ENCODE peak calls at places on chromosomes 12 and 14, in four cellular contexts. One of them, this sample, is unnamed.
A peak's percentile ranks its signal among the peaks of the same experiment; 100 is the strongest.

GRCh38 chr14:58272589-58273372 is 25.6 kb upstream of the ARID4A start:
- DNase-seq in HepG2: peak; percentile 98
- DNase-seq in K562: peak; percentile 20
- DNase-seq in GM12878: no peak
- DNase-seq in this sample: peak; percentile 24

GRCh38 chr12:51270847-51271518 is 768 bp upstream of the SMAGP start:
- DNase-seq in HepG2: peak; percentile 56
- DNase-seq in K562: no peak
- DNase-seq in GM12878: no peak
- DNase-seq in this sample: no peak

GRCh38 chr14:100415226-100415625 is 92.1 kb downstream of the SLC25A47 start:
- DNase-seq in HepG2: no peak
- DNase-seq in K562: no peak
- DNase-seq in GM12878: no peak
- DNase-seq in this sample: no peak

GRCh38 chr12:120783197-120783596 is 57.6 kb downstream of the ACADS start:
- DNase-seq in HepG2: peak; percentile 29
- DNase-seq in K562: no peak
- DNase-seq in GM12878: no peak
- DNase-seq in this sample: no peak

GRCh38 chr12:47551426-47551851 is 154.4 kb downstream of the RPAP3 start:
- DNase-seq in HepG2: no peak
- DNase-seq in K562: no peak
- DNase-seq in GM12878: no peak
- DNase-seq in this sample: no peak

GRCh38 chr12:62900686-62901272 is 34.2 kb downstream of the PPM1H start:
- DNase-seq in HepG2: peak; percentile 91
- DNase-seq in K562: peak; percentile 48
- DNase-seq in GM12878: no peak
- DNase-seq in this sample: no peak

GRCh38 chr12:44286336-44286735 is 450.5 kb downstream of the TMEM117 start:
- DNase-seq in HepG2: no peak
- DNase-seq in K562: no peak
- DNase-seq in GM12878: no peak
- DNase-seq in this sample: no peak

GRCh38 chr12:109582636-109583035 is 9.0 kb downstream of the MVK start:
- DNase-seq in HepG2: peak; percentile 39
- DNase-seq in K562: peak; percentile 13
- DNase-seq in GM12878: no peak
- DNase-seq in this sample: peak; percentile 49

GRCh38 chr14:80948291-80948690 is 6.8 kb upstream of the CEP128 start:
- DNase-seq in HepG2: no peak
- DNase-seq in K562: no peak
- DNase-seq in GM12878: no peak
- DNase-seq in this sample: no peak

GRCh38 chr12:27434673-27435565 is 11.6 kb upstream of the SMCO2 start:
- DNase-seq in HepG2: no peak
- DNase-seq in K562: peak; percentile 3
- DNase-seq in GM12878: no peak
- DNase-seq in this sample: peak; percentile 12

GRCh38 chr12:31370645-31371620 is 45.0 kb upstream of the SINHCAF start:
- DNase-seq in HepG2: peak; percentile 77
- DNase-seq in K562: peak; percentile 45
- DNase-seq in GM12878: no peak
- DNase-seq in this sample: peak; percentile 97

GRCh38 chr12:50394469-50395029 is 1.9 kb downstream of the FAM186A start:
- DNase-seq in HepG2: peak; percentile 87
- DNase-seq in K562: no peak
- DNase-seq in GM12878: no peak
- DNase-seq in this sample: no peak

GRCh38 chr12:107368586-107368985 is 275.2 kb upstream of the CRY1 start:
- DNase-seq in HepG2: no peak
- DNase-seq in K562: no peak
- DNase-seq in GM12878: no peak
- DNase-seq in this sample: no peak

GRCh38 chr14:74962059-74962458 is 6.7 kb upstream of the PGF start:
- DNase-seq in HepG2: no peak
- DNase-seq in K562: no peak
- DNase-seq in GM12878: no peak
- DNase-seq in this sample: no peak

GRCh38 chr12:8078400-8078799 is 3.7 kb upstream of the NECAP1 start:
- DNase-seq in HepG2: no peak
- DNase-seq in K562: peak; percentile 61
- DNase-seq in GM12878: no peak
- DNase-seq in this sample: peak; percentile 60

GRCh38 chr14:98612434-98613200 is 659.4 kb downstream of the BCL11B start:
- DNase-seq in HepG2: no peak
- DNase-seq in K562: no peak
- DNase-seq in GM12878: no peak
- DNase-seq in this sample: no peak

GRCh38 chr12:22121224-22121623 is 75.2 kb downstream of the CMAS start:
- DNase-seq in HepG2: peak; percentile 9
- DNase-seq in K562: peak; percentile 36
- DNase-seq in GM12878: no peak
- DNase-seq in this sample: peak; percentile 82

GRCh38 chr12:4700621-4701026 is 19.6 kb upstream of the GALNT8 start:
- DNase-seq in HepG2: no peak
- DNase-seq in K562: no peak
- DNase-seq in GM12878: no peak
- DNase-seq in this sample: peak; percentile 55

GRCh38 chr14:44657688-44658388 is 150.8 kb upstream of the FSCB start:
- DNase-seq in HepG2: peak; percentile 4
- DNase-seq in K562: no peak
- DNase-seq in GM12878: no peak
- DNase-seq in this sample: peak; percentile 63

GRCh38 chr12:54195736-54196347 is 7.1 kb upstream of the SMUG1 start:
- DNase-seq in HepG2: no peak
- DNase-seq in K562: peak; percentile 77
- DNase-seq in GM12878: no peak
- DNase-seq in this sample: no peak

GRCh38 chr12:103813426-103813825 is 27.6 kb downstream of the NT5DC3 start:
- DNase-seq in HepG2: no peak
- DNase-seq in K562: no peak
- DNase-seq in GM12878: no peak
- DNase-seq in this sample: no peak

GRCh38 chr14:96917442-96917963 is 120.3 kb downstream of the VRK1 start:
- DNase-seq in HepG2: no peak
- DNase-seq in K562: peak; percentile 93
- DNase-seq in GM12878: no peak
- DNase-seq in this sample: no peak

GRCh38 chr14:65077318-65077717 is 25.0 kb downstream of the MAX start:
- DNase-seq in HepG2: no peak
- DNase-seq in K562: no peak
- DNase-seq in GM12878: no peak
- DNase-seq in this sample: peak; percentile 44

GRCh38 chr12:99367181-99367580 is 280.4 kb upstream of the GARIN6 start:
- DNase-seq in HepG2: no peak
- DNase-seq in K562: no peak
- DNase-seq in GM12878: no peak
- DNase-seq in this sample: no peak

GRCh38 chr14:35932659-35933159 is 106.6 kb downstream of the BRMS1L start:
- DNase-seq in HepG2: no peak
- DNase-seq in K562: no peak
- DNase-seq in GM12878: peak; percentile 47
- DNase-seq in this sample: no peak

GRCh38 chr14:53742226-53742607 is 214.4 kb downstream of the BMP4 start:
- DNase-seq in HepG2: no peak
- DNase-seq in K562: no peak
- DNase-seq in GM12878: no peak
- DNase-seq in this sample: peak; percentile 58

DNA sequence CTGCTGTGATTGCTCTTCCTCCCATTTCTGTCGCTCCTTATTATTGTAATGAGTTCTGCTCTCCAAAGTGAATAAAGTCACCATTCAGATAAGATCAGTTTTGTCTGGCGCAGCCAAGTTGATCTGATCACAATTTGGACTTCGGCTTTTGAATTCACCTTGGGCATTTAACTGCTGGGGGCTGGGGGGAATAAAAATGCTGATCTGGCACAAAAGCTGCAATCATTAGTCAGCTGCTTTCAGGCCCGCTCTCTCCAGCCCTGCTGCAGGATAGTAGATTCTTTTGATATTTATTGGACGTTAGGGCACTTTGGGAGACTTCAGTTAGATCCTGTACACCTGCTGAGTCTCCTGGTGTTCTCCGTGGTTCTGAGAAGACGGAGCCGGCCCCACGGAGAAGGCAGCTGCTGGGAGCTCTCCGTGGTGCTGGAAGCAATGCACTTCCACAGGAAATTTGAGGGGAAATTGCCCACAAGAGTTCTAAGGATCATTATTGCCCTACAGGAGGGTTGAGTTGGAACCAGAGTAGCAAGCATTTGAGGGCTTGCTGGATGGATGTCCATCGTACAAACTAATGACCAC is 12.2 kb upstream of the NRXN3 start:
- DNase-seq in HepG2: peak; percentile 3
- DNase-seq in K562: peak; percentile 16
- DNase-seq in GM12878: no peak
- DNase-seq in this sample: peak; percentile 54
- TF ChIP-seq CREB1 in HepG2: no peak
- TF ChIP-seq CREB1 in K562: no peak
- TF ChIP-seq CREB1 in GM12878: no peak
- TF ChIP-seq CREB1 in this sample: no peak

GRCh38 chr12:39605501-39605900 is 14.1 kb downstream of the ABCD2 start:
- DNase-seq in HepG2: no peak
- DNase-seq in K562: no peak
- DNase-seq in GM12878: no peak
- DNase-seq in this sample: no peak

GRCh38 chr12:39605996-39606395 is 13.6 kb downstream of the ABCD2 start:
- DNase-seq in HepG2: no peak
- DNase-seq in K562: no peak
- DNase-seq in GM12878: no peak
- DNase-seq in this sample: peak; percentile 36

GRCh38 chr12:39603065-39603464 is 16.5 kb downstream of the ABCD2 start:
- DNase-seq in HepG2: no peak
- DNase-seq in K562: no peak
- DNase-seq in GM12878: no peak
- DNase-seq in this sample: no peak

GRCh38 chr12:39610626-39611025 is 9.0 kb downstream of the ABCD2 start:
- DNase-seq in HepG2: no peak
- DNase-seq in K562: no peak
- DNase-seq in GM12878: no peak
- DNase-seq in this sample: no peak

GRCh38 chr12:39606712-39607423 is 12.7 kb downstream of the ABCD2 start:
- DNase-seq in HepG2: no peak
- DNase-seq in K562: no peak
- DNase-seq in GM12878: no peak
- DNase-seq in this sample: no peak
- H2AFZ ChIP-seq in HepG2: no peak overlapping the region
- H2AFZ ChIP-seq in K562: no peak overlapping the region
- H2AFZ ChIP-seq in GM12878: no peak overlapping the region
- H2AFZ ChIP-seq in this sample: no peak overlapping the region

GRCh38 chr12:119258149-119258548 is 76.4 kb upstream of the CCDC60 start:
- DNase-seq in HepG2: no peak
- DNase-seq in K562: no peak
- DNase-seq in GM12878: no peak
- DNase-seq in this sample: no peak
- H3K4me2 ChIP-seq in HepG2: no peak overlapping the region
- H3K4me2 ChIP-seq in K562: no peak overlapping the region
- H3K4me2 ChIP-seq in GM12878: no peak overlapping the region
- H3K4me2 ChIP-seq in this sample: no peak overlapping the region

DNA sequence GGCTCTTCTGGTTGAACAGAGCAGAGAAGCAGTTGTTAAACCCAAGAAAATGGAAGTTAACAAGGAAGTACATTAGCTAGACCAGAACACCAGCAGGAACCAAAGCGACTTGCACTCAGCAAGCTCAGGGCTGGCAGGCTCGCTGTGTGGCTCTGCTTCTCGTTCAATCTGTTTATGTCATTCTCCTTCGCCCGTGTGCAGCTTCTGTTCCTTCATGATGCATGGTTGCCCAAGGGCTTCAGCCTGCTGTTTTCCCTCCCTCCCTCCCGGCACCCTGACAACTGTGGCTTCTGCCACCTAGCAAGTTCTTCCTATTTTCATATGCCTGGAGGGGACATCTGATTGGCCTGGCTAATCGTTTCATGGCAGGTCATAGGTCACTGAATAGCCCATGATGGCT is 25.3 kb downstream of the PIGH start:
- DNase-seq in HepG2: no peak
- DNase-seq in K562: no peak
- DNase-seq in GM12878: no peak
- DNase-seq in this sample: no peak
- TF ChIP-seq CREB1 in HepG2: no peak
- TF ChIP-seq CREB1 in K562: no peak
- TF ChIP-seq CREB1 in GM12878: no peak
- TF ChIP-seq CREB1 in this sample: no peak

DNA sequence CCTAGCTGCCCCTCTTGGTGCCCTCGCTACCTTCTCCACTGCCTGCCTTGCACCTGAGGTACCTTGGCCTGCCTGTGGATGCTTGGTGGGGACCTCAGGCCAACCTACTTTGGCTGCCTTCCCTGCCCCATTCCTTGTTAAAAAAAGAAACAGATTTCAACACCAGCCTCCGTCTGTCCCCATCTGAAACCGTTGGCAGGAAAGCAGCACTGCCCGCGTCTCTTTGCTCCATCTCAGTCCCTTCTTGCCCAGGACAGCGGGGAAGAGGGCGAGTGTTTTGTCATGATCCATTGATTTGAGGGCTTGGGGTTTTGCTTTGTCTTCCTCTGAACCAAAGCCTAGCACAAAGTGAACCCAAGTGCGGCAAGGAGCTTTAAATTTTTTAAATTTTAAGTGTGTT is 5.9 kb downstream of the TPCN1 start:
- DNase-seq in HepG2: no peak
- DNase-seq in K562: no peak
- DNase-seq in GM12878: no peak
- DNase-seq in this sample: no peak
- H2AFZ ChIP-seq in HepG2: no peak overlapping the region
- H2AFZ ChIP-seq in K562: no peak overlapping the region
- H2AFZ ChIP-seq in GM12878: no peak overlapping the region
- H2AFZ ChIP-seq in this sample: no peak overlapping the region

GRCh38 chr12:132606466-132606865 is 3.9 kb downstream of the LRCOL1 start:
- DNase-seq in HepG2: no peak
- DNase-seq in K562: no peak
- DNase-seq in GM12878: no peak
- DNase-seq in this sample: no peak

GRCh38 chr12:132608231-132609171 is 1.9 kb downstream of the LRCOL1 start:
- DNase-seq in HepG2: peak; percentile 83
- DNase-seq in K562: no peak
- DNase-seq in GM12878: no peak
- DNase-seq in this sample: no peak

GRCh38 chr12:132605892-132606291 is 4.5 kb downstream of the LRCOL1 start:
- DNase-seq in HepG2: no peak
- DNase-seq in K562: no peak
- DNase-seq in GM12878: no peak
- DNase-seq in this sample: no peak

GRCh38 chr12:132605055-132605441 is 5.3 kb downstream of the LRCOL1 start:
- DNase-seq in HepG2: no peak
- DNase-seq in K562: no peak
- DNase-seq in GM12878: no peak
- DNase-seq in this sample: no peak

DNA sequence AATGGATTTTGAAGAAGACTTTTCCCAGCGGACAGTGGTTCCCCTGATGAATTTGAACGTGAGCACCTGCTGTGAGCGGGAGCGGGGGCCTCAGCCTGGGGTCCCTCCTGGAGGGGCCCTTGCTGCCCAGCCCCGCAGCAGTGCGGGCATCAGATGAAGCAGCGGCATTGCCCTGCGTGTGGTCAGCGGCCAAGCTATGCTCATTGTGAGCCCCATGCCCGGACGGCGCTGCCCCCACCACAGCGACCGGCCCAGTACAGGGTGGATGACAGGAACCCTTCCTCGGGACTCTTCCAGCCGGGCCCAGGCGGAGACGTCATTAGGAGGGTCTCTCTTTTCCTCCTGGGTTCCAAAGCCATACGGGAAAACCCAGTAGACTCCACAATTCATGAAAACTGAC is 3.5 kb downstream of the LRCOL1 start:
- DNase-seq in HepG2: no peak
- DNase-seq in K562: no peak
- DNase-seq in GM12878: no peak
- DNase-seq in this sample: no peak
- H3K4me2 ChIP-seq in HepG2: no peak overlapping the region
- H3K4me2 ChIP-seq in K562: no peak overlapping the region
- H3K4me2 ChIP-seq in GM12878: no peak overlapping the region
- H3K4me2 ChIP-seq in this sample: no peak overlapping the region

This sample was measured in GM23338.